ENCODE peak calls at places on chromosomes 6 and 20, in seven cellular contexts. Y, B, X, P, W, Q and J are unnamed samples.

GRCh38 chr6:169326067-169326799 is 72.6 kb upstream of the THBS2 start:
- DNase-seq in Y (peak; percentile 70), B (peak; percentile 6), X (peak; percentile 52), P (peak; percentile 23), W (peak; percentile 77), Q (no peak), J (peak; percentile 13)

GRCh38 chr6:157604816-157605215 is 218.2 kb upstream of the SNX9 start:
- DNase-seq in Y (no peak), B (no peak), X (no peak), P (no peak), W (no peak), Q (no peak), J (no peak)

GRCh38 chr6:148761532-148761951 is 14.7 kb downstream of the UST start:
- DNase-seq in Y (no peak), B (no peak), X (peak; percentile 22), P (no peak), W (no peak), Q (no peak), J (no peak)

GRCh38 chr20:401682-402495 is 6.2 kb upstream of the RBCK1 start:
- DNase-seq in Y (no peak), B (no peak), X (peak; percentile 80), P (no peak), W (peak; percentile 42), Q (no peak), J (peak; percentile 31)

GRCh38 chr6:72621243-72622093 is at the start of gene KCNQ5:
- DNase-seq in Y (peak; percentile 71), B (no peak), X (no peak), P (no peak), W (peak; percentile 58), Q (peak; percentile 28), J (peak; percentile 14)

GRCh38 chr6:107246972-107247615 is 131.8 kb upstream of the BEND3 start:
- DNase-seq in Y (no peak), B (no peak), X (no peak), P (no peak), W (no peak), Q (peak; percentile 19), J (peak; percentile 29)

GRCh38 chr6:135094403-135094821 is 39.8 kb upstream of the HBS1L start:
- DNase-seq in Y (no peak), B (no peak), X (peak; percentile 14), P (no peak), W (no peak), Q (no peak), J (no peak)

GRCh38 chr6:132382630-132383175 is 18.6 kb downstream of the MOXD1 start:
- DNase-seq in Y (no peak), B (no peak), X (no peak), P (no peak), W (no peak), Q (no peak), J (no peak)

GRCh38 chr6:100202417-100203194 is 208.6 kb upstream of the MCHR2 start:
- DNase-seq in Y (no peak), B (no peak), X (peak; percentile 93), P (no peak), W (no peak), Q (peak; percentile 95), J (peak; percentile 50)

GRCh38 chr20:51624157-51624731 is 81.7 kb upstream of the NFATC2 start:
- DNase-seq in Y (peak; percentile 89), B (peak; percentile 67), X (peak; percentile 57), P (peak; percentile 53), W (peak; percentile 90), Q (peak; percentile 70), J (peak; percentile 85)

GRCh38 chr6:35415065-35415880 is 36.9 kb upstream of the FANCE start:
- DNase-seq in Y (peak; percentile 72), B (peak; percentile 32), X (peak; percentile 96), P (no peak), W (peak; percentile 77), Q (peak; percentile 90), J (peak; percentile 82)

GRCh38 chr6:157712585-157713295 is 110.3 kb upstream of the SNX9 start:
- DNase-seq in Y (no peak), B (no peak), X (no peak), P (no peak), W (no peak), Q (no peak), J (no peak)

GRCh38 chr20:54172856-54173652 is 732 bp downstream of the CYP24A1 start:
- DNase-seq in Y (peak; percentile 69), B (peak; percentile 49), X (no peak), P (no peak), W (peak; percentile 57), Q (no peak), J (peak; percentile 49)

GRCh38 chr20:4441871-4442270 is 279.8 kb upstream of the PRND start:
- DNase-seq in Y (no peak), B (no peak), X (no peak), P (no peak), W (no peak), Q (no peak), J (no peak)

GRCh38 chr6:74805841-74806696 is 399.8 kb downstream of the COL12A1 start:
- DNase-seq in Y (no peak), B (no peak), X (no peak), P (no peak), W (no peak), Q (no peak), J (no peak)
- H2AK5ac ChIP-seq in Y (no peak overlapping the region), B (no peak overlapping the region), X (no peak overlapping the region), P (no peak overlapping the region), W (no peak overlapping the region), Q (no peak overlapping the region), J (no peak overlapping the region)

GRCh38 chr6:14312497-14312896 is 194.9 kb downstream of the CD83 start:
- DNase-seq in Y (no peak), B (no peak), X (no peak), P (no peak), W (no peak), Q (no peak), J (no peak)
- H3K23ac ChIP-seq in Y (no peak overlapping the region), B (no peak overlapping the region), X (no peak overlapping the region), P (no peak overlapping the region), W (no peak overlapping the region), Q (no peak overlapping the region), J (no peak overlapping the region)

GRCh38 chr6:140274548-140274947 is 900.1 kb upstream of the CITED2 start:
- DNase-seq in Y (no peak), B (no peak), X (no peak), P (no peak), W (no peak), Q (no peak), J (no peak)

GRCh38 chr6:140276133-140276532 is 901.7 kb upstream of the CITED2 start:
- DNase-seq in Y (no peak), B (no peak), X (no peak), P (no peak), W (no peak), Q (no peak), J (no peak)

GRCh38 chr6:140275725-140276124 is 901.3 kb upstream of the CITED2 start:
- DNase-seq in Y (no peak), B (no peak), X (no peak), P (no peak), W (no peak), Q (no peak), J (no peak)

GRCh38 chr6:140281236-140281635 is 906.8 kb upstream of the CITED2 start:
- DNase-seq in Y (no peak), B (no peak), X (peak; percentile 42), P (no peak), W (no peak), Q (no peak), J (peak; percentile 73)

GRCh38 chr6:140276719-140277118 is 902.3 kb upstream of the CITED2 start:
- DNase-seq in Y (no peak), B (no peak), X (peak; percentile 28), P (no peak), W (no peak), Q (no peak), J (no peak)
- H2AK5ac ChIP-seq in Y (no peak overlapping the region), B (no peak overlapping the region), X (no peak overlapping the region), P (no peak overlapping the region), W (no peak overlapping the region), Q (no peak overlapping the region), J (no peak overlapping the region)

DNA sequence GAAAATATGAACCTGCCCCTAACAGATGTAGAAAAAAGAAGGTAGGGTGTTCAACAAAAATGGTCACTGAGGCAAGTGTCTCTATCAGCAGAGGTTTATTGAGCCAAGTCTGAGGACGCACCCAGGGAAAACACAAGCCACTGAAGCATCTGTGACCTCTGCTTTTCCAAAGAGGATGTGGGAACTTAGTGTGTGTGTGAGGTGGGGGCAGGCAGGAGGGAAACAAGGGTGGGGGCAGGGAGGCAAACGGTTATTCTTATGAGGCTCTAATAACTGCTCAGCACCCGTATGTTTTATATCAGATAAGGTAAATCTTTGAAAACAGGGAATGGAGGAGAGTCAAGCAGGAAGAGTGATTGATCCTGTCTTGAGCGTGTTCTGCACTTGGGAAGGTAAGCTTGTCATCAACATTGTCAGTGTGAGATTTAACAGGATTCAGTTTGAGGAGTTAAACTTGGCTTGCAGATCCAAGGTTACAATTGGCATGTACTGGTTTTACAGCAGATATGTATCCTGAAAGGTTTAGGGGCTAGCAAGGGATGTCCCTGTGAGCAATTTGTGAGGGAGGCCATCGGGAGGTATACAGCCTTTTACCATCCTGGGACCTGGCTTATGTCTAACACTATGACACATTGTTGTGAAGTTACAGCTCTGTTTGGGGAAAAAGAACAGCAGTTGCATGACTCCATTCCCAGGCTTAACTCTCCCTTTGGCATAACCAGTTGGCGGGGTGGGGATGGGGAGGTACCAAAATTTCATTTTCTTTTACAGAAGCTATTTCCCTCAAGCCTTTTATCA is 33.7 kb downstream of the NINL start:
- DNase-seq in Y (no peak), B (no peak), X (no peak), P (no peak), W (no peak), Q (peak; percentile 66), J (no peak)
- H3K23ac ChIP-seq in Y (no peak overlapping the region), B (no peak overlapping the region), X (peak overlapping the region; percentile 59), P (no peak overlapping the region), W (no peak overlapping the region), Q (no peak overlapping the region), J (no peak overlapping the region)

GRCh38 chr6:84350397-84350796 is 123.0 kb upstream of the CEP162 start:
- DNase-seq in Y (no peak), B (no peak), X (no peak), P (no peak), W (no peak), Q (no peak), J (no peak)
- H2AK5ac ChIP-seq in Y (no peak overlapping the region), B (no peak overlapping the region), X (no peak overlapping the region), P (no peak overlapping the region), W (no peak overlapping the region), Q (no peak overlapping the region), J (no peak overlapping the region)

GRCh38 chr6:38974389-38975133 is 74.0 kb upstream of the GLP1R start:
- DNase-seq in Y (no peak), B (no peak), X (peak; percentile 4), P (no peak), W (peak; percentile 55), Q (peak; percentile 26), J (no peak)
- H3K23ac ChIP-seq in Y (no peak overlapping the region), B (no peak overlapping the region), X (no peak overlapping the region), P (no peak overlapping the region), W (no peak overlapping the region), Q (no peak overlapping the region), J (no peak overlapping the region)

DNA sequence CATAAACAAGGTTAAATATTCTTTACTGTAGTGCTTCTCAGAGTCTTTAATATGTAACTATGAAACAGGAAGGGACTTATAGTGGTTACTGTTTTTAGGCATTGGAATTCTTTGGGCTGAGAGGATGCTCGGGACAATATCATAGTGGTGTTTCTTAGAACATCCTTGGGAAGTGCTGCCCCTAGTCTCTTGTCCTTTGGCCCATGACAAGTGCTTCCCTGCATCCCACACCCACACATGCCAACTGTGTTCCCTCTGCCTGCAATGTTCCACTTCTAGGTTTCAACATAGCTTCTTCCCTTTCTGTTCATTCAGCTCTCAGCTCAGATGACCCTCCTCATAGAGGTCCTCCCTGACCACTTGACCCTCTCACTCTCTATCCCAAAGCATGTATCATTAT is 37.6 kb downstream of the CFAP61 start:
- DNase-seq in Y (no peak), B (no peak), X (no peak), P (no peak), W (no peak), Q (no peak), J (no peak)
- H2AK5ac ChIP-seq in Y (no peak overlapping the region), B (no peak overlapping the region), X (no peak overlapping the region), P (no peak overlapping the region), W (no peak overlapping the region), Q (no peak overlapping the region), J (no peak overlapping the region)

GRCh38 chr6:120908767-120909166 is 425.5 kb downstream of the TBC1D32 start:
- DNase-seq in Y (no peak), B (no peak), X (no peak), P (no peak), W (no peak), Q (no peak), J (no peak)
- H3K23ac ChIP-seq in Y (no peak overlapping the region), B (no peak overlapping the region), X (no peak overlapping the region), P (no peak overlapping the region), W (no peak overlapping the region), Q (no peak overlapping the region), J (no peak overlapping the region)